ENCODE peak calls at places on chromosomes 6 and 20, in six cellular contexts. M is fibroblast of the conjunctiva; C is naive thymus-derived CD4-positive, alpha-beta T cell; E is SJSA1; D is SK-N-DZ; F is sigmoid colon. T is an unnamed sample.

GRCh38 chr6:134379086-134379485 is 61.2 kb upstream of the SGK1 start:
- DNase-seq in M (no peak), C (peak), E (no peak), D (no peak), F (no peak), T (no peak)

GRCh38 chr20:46130534-46130933 is 12.4 kb downstream of the CD40 start:
- DNase-seq in M (no peak), C (no peak), E (no peak), D (no peak), F (peak), T (no peak)

GRCh38 chr6:44256291-44257006 is 879 bp downstream of the SLC35B2 start:
- DNase-seq in M (no peak), C (no peak), E (no peak), D (no peak), F (no peak), T (no peak)

GRCh38 chr20:5153612-5154542 is 27.1 kb downstream of the CDS2 start:
- DNase-seq in M (no peak), C (no peak), E (no peak), D (no peak), F (no peak), T (no peak)

GRCh38 chr6:43395822-43396221 is 26.4 kb upstream of the ZNF318 start:
- DNase-seq in M (no peak), C (no peak), E (no peak), D (no peak), F (no peak), T (no peak)

GRCh38 chr6:126086560-126086959 is 100.2 kb downstream of the TRMT11 start:
- DNase-seq in M (no peak), C (no peak), E (no peak), D (no peak), F (no peak), T (no peak)

GRCh38 chr6:168201383-168201782 is 118.2 kb downstream of the DACT2 start:
- DNase-seq in M (no peak), C (no peak), E (no peak), D (no peak), F (peak), T (no peak)

GRCh38 chr6:112286010-112286409 is 31.6 kb upstream of the LAMA4 start:
- DNase-seq in M (no peak), C (peak), E (no peak), D (no peak), F (no peak), T (no peak)

GRCh38 chr20:62369508-62370114 is 2.5 kb upstream of the LAMA5 start:
- DNase-seq in M (no peak), C (no peak), E (no peak), D (no peak), F (no peak), T (no peak)

GRCh38 chr6:170032706-170033309 is 258.1 kb downstream of the DLL1 start:
- DNase-seq in M (no peak), C (peak), E (peak), D (no peak), F (peak), T (no peak)

GRCh38 chr6:14252271-14252850 is 134.8 kb downstream of the CD83 start:
- DNase-seq in M (no peak), C (no peak), E (no peak), D (no peak), F (no peak), T (no peak)

GRCh38 chr6:117194978-117195377 is 70.4 kb upstream of the VGLL2 start:
- DNase-seq in M (no peak), C (no peak), E (no peak), D (no peak), F (no peak), T (no peak)

GRCh38 chr6:9397981-9398559 is 962.7 kb upstream of the SLC35B3 start:
- DNase-seq in M (no peak), C (no peak), E (no peak), D (peak), F (no peak), T (no peak)

GRCh38 chr6:149820506-149820905 is 43.7 kb downstream of the LRP11 start:
- DNase-seq in M (no peak), C (no peak), E (no peak), D (no peak), F (no peak), T (no peak)

GRCh38 chr6:7604003-7604402 is 14.0 kb downstream of the SNRNP48 start:
- DNase-seq in M (no peak), C (no peak), E (no peak), D (no peak), F (no peak), T (peak)

GRCh38 chr20:34663213-34663943 is 13.5 kb downstream of the PIGU start:
- DNase-seq in M (no peak), C (no peak), E (no peak), D (no peak), F (no peak), T (peak)

GRCh38 chr20:35617397-35618031 is 1.9 kb downstream of the SPAG4 start:
- DNase-seq in M (no peak), C (peak), E (no peak), D (peak), F (peak), T (peak)

GRCh38 chr20:362271-363254 is 15.7 kb downstream of the NRSN2 start:
- DNase-seq in M (peak), C (no peak), E (peak), D (peak), F (peak), T (peak)

GRCh38 chr6:155444952-155445903 is 10.4 kb downstream of the NOX3 start:
- DNase-seq in M (no peak), C (no peak), E (no peak), D (no peak), F (no peak), T (no peak)

GRCh38 chr6:2221724-2222274 is 23.6 kb downstream of the GMDS start:
- DNase-seq in M (no peak), C (no peak), E (no peak), D (no peak), F (no peak), T (no peak)

GRCh38 chr6:37679539-37680476 is 17.9 kb downstream of the MDGA1 start:
- DNase-seq in M (no peak), C (no peak), E (no peak), D (no peak), F (no peak), T (no peak)

GRCh38 chr20:44728835-44729342 is 13.7 kb downstream of the CCN5 start:
- DNase-seq in M (peak), C (no peak), E (no peak), D (no peak), F (peak), T (peak)

GRCh38 chr6:40912158-40912946 is 126.7 kb downstream of the UNC5CL start:
- DNase-seq in M (no peak), C (peak), E (no peak), D (peak), F (no peak), T (no peak)

GRCh38 chr6:130018830-130019795 is 732 bp downstream of the L3MBTL3 start:
- DNase-seq in M (no peak), C (peak), E (no peak), D (peak), F (peak), T (no peak)

GRCh38 chr6:129890701-129891100 is 29.6 kb upstream of the TMEM244 start:
- DNase-seq in M (no peak), C (no peak), E (no peak), D (no peak), F (no peak), T (peak)

GRCh38 chr20:57467742-57468141 is 57.2 kb downstream of the CTCFL start:
- DNase-seq in M (no peak), C (no peak), E (no peak), D (no peak), F (peak), T (no peak)